ENCODE peak calls at places on chromosomes 6 and 20, in six cellular contexts. Q is GM06990, N is mesothelial cell of epicardium, H is A549, G is psoas muscle, D is neural progenitor cell. X is an unnamed sample.
A peak's percentile ranks its signal among the peaks of the same experiment; 100 is the strongest.

GRCh38 chr6:133241088-133241900 is at the start of gene EYA4:
- DNase-seq in N (peak; percentile 25), G (peak; percentile 85), D (peak; percentile 66), Q (peak; percentile 15), H (peak; percentile 41), X (no peak)

GRCh38 chr20:41734506-41734945 is 116.3 kb upstream of the CHD6 start:
- DNase-seq in D (peak; percentile 67), H (peak; percentile 50), G (no peak), Q (no peak), N (no peak), X (no peak)

GRCh38 chr6:34709386-34709785 is 12.8 kb upstream of the ILRUN start:
- DNase-seq in N (no peak), H (no peak), D (no peak), Q (no peak), G (no peak), X (no peak)

GRCh38 chr6:111572216-111572706 is 33.4 kb downstream of the TRAF3IP2 start:
- DNase-seq in G (no peak), D (no peak), N (no peak), Q (no peak), H (no peak), X (no peak)

GRCh38 chr20:32681175-32682084 is 7.7 kb upstream of the C20orf203 start:
- DNase-seq in G (no peak), N (no peak), D (peak; percentile 78), H (no peak), Q (no peak), X (no peak)

GRCh38 chr6:4935981-4936680 is 67.7 kb downstream of the RPP40 start:
- DNase-seq in Q (no peak), N (no peak), D (no peak), H (no peak), G (no peak), X (no peak)

GRCh38 chr6:135270676-135271536 is 89.8 kb downstream of the MYB start:
- DNase-seq in Q (no peak), H (no peak), G (no peak), N (no peak), D (no peak), X (no peak)

GRCh38 chr6:100620085-100620484 is 155.4 kb upstream of the SIM1 start:
- DNase-seq in G (no peak), D (no peak), H (no peak), N (no peak), Q (no peak), X (peak; percentile 89)

GRCh38 chr6:163170294-163170883 is 244.1 kb upstream of the QKI start:
- DNase-seq in G (no peak), H (peak; percentile 27), D (no peak), N (no peak), Q (no peak), X (no peak)

GRCh38 chr6:12419626-12420272 is 129.6 kb downstream of the EDN1 start:
- DNase-seq in H (no peak), N (no peak), G (no peak), Q (no peak), D (no peak), X (no peak)

GRCh38 chr20:33606114-33606771 is 55.9 kb upstream of the C20orf144 start:
- DNase-seq in Q (peak; percentile 48), D (peak; percentile 11), H (no peak), N (no peak), G (no peak), X (no peak)

GRCh38 chr6:25637211-25637610 is 14.8 kb upstream of the SCGN start:
- DNase-seq in G (no peak), D (no peak), Q (no peak), N (no peak), H (no peak), X (no peak)

GRCh38 chr6:20438462-20439070 is 36.9 kb downstream of the E2F3 start:
- DNase-seq in N (no peak), G (no peak), H (no peak), D (peak; percentile 56), Q (no peak), X (no peak)

GRCh38 chr6:81735756-81736380 is 16.6 kb downstream of the TENT5A start:
- DNase-seq in G (no peak), H (no peak), D (no peak), N (no peak), Q (no peak), X (no peak)

GRCh38 chr20:57902478-57902877 is 192.7 kb upstream of the PMEPA1 start:
- DNase-seq in D (no peak), H (no peak), Q (no peak), N (no peak), G (no peak), X (peak; percentile 26)

GRCh38 chr6:3869632-3870527 is 20.7 kb downstream of the FAM50B start:
- DNase-seq in G (no peak), N (no peak), D (no peak), H (peak; percentile 56), Q (no peak), X (no peak)

GRCh38 chr20:45539382-45539781 is at the start of gene WFDC6:
- DNase-seq in D (no peak), G (no peak), Q (no peak), H (no peak), N (no peak), X (no peak)

GRCh38 chr20:45538209-45538798 is 978 bp downstream of the WFDC6 start:
- DNase-seq in N (no peak), G (no peak), D (peak; percentile 13), Q (no peak), H (no peak), X (no peak)
- TF ChIP-seq CTCF in N (no peak), G (no peak), D (peak; percentile 37), Q (peak; percentile 5), H (no peak), X (no peak)

DNA sequence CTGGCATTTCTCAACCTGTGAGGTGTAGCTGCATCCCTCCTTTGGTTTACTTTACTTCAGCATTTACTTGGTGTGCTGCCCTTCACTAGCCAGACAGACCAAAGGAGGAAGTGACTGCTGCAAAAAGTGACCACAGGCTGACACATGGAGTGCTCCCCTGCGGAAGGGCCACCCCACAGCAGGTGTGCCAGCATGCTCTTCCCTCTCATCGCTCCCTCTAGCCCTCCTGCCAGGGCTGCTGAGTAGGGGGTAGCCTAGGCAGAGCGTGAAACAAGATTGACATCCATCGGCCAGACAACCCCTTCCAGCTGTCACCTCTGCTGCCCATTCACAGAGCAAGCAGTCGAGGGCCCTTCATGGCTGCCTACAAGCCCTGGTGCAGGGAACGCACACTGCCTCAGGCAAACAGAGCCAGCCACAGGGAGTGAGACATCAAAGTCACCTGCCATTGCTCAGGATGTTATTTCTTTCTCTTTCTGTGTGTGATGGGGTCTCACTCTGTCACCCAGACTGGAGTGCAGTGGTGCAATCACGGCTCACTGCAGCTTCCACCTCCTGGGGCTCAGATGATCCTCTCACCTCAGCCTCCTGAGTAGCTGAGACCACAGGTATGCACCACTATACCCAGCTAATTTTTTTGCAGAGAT is 102.0 kb upstream of the RPS6KA2 start:
- DNase-seq in N (no peak), D (no peak), G (no peak), H (no peak), Q (no peak), X (no peak)
- TF ChIP-seq CTCF in N (no peak), D (no peak), G (no peak), H (no peak), Q (no peak), X (no peak)

GRCh38 chr6:166904101-166904746 is 52.1 kb downstream of the RNASET2 start:
- DNase-seq in D (peak; percentile 55), G (no peak), H (no peak), N (no peak), Q (no peak), X (no peak)
- TF ChIP-seq CTCF in D (no peak), G (no peak), H (no peak), N (no peak), Q (no peak), X (no peak)

GRCh38 chr6:97919631-97920030 is 636.6 kb upstream of the MMS22L start:
- DNase-seq in Q (no peak), N (no peak), G (no peak), H (no peak), D (no peak), X (no peak)

GRCh38 chr6:97923249-97923648 is 640.2 kb upstream of the MMS22L start:
- DNase-seq in N (no peak), D (no peak), H (no peak), Q (no peak), G (no peak), X (no peak)

DNA sequence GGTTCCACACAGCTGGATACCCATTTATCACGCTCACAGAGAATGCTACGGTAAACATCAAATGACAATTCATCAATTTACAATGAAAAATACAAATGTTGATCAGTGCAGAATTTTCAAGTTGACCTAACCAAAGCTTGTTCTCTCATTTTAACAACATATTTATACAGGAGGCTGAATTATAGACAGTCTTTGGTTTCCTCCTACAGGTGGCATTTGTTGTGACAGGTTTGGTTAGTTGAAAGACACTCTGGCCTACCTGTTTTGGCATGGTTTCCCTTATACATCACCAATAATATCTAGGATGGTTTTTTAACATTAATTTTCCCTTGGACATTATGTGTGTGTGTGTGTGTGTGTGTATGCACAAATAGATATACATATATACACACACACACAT is 642.5 kb upstream of the MMS22L start:
- DNase-seq in H (no peak), Q (no peak), G (no peak), N (no peak), D (no peak), X (no peak)
- TF ChIP-seq CTCF in H (no peak), Q (no peak), G (no peak), N (peak; percentile 16), D (peak; percentile 29), X (no peak)

DNA sequence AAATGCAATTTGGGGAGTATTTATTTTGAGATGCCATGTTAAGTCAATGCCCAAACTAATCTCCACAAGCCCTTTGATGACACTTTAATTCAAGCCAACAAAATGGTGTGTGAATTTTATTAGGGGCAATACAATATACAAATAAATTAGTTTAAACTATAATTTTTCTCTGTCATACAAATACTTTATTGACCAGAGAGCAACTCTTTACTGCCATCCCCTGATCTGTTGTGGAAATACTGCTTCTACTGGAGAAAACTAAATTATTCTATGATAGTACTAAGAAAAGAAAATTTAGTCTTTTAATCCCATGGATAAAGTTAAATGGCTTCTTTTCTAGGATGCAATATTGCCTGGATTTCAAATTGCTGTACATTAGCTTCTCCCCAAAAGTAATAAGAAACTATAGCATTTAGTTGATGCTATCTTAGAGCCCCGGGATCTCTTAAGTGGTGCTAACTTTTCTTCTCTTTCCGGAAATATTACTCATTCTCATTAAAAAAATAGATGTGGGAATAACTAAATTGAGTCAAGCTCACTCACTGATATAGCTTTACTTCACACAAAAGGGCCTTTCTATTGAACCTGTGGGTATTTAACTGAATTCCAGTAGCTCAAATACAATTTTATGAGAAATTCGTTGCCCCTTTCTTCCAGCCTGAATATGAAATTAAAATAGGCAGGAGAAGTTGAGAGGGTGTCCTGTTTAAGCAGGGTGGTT is 49.2 kb downstream of the SMPDL3A start:
- DNase-seq in G (no peak), D (no peak), H (peak; percentile 10), Q (no peak), N (no peak), X (no peak)
- TF ChIP-seq CTCF in G (peak; percentile 37), D (peak; percentile 58), H (peak; percentile 50), Q (no peak), N (peak; percentile 44), X (peak; percentile 37)

X was measured in AG04449.